ENCODE peak calls at places on chromosomes 13 and 19, in five cellular contexts. K is stomach, O is trophoblast cell, Z is transverse colon, V is neural progenitor cell. P is an unnamed sample.

GRCh38 chr19:5913739-5914357 is at the start of gene CAPS:
- DNase-seq in K (peak; percentile 91), O (no peak), Z (peak; percentile 78), V (no peak), P (no peak)

GRCh38 chr19:14370169-14370998 is 10.9 kb upstream of the ADGRE5 start:
- DNase-seq in K (no peak), O (no peak), Z (no peak), V (no peak), P (no peak)

GRCh38 chr13:36915891-36916640 is 4.0 kb downstream of the SMAD9 start:
- DNase-seq in K (no peak), O (no peak), Z (no peak), V (no peak), P (no peak)

GRCh38 chr19:8589177-8589714 is 12.0 kb upstream of the MYO1F start:
- DNase-seq in K (no peak), O (no peak), Z (no peak), V (no peak), P (no peak)

GRCh38 chr19:8355631-8356402 is 8.1 kb upstream of the ANGPTL4 start:
- DNase-seq in K (no peak), O (peak; percentile 70), Z (no peak), V (no peak), P (no peak)

GRCh38 chr13:47087841-47088240 is 191.0 kb upstream of the HTR2A start:
- DNase-seq in K (no peak), O (no peak), Z (no peak), V (no peak), P (no peak)

GRCh38 chr13:92807343-92807742 is 419.3 kb upstream of the GPC6 start:
- DNase-seq in K (no peak), O (no peak), Z (no peak), V (no peak), P (no peak)

GRCh38 chr13:47708386-47708785 is 292.7 kb downstream of the SUCLA2 start:
- DNase-seq in K (no peak), O (peak; percentile 13), Z (no peak), V (no peak), P (no peak)

GRCh38 chr19:6590458-6591319 is at the start of gene CD70:
- DNase-seq in K (no peak), O (no peak), Z (peak; percentile 29), V (peak; percentile 80), P (peak; percentile 91)

GRCh38 chr19:50759886-50760285 is 10.4 kb upstream of the GPR32 start:
- DNase-seq in K (no peak), O (peak; percentile 73), Z (no peak), V (peak; percentile 23), P (no peak)

GRCh38 chr13:33787051-33787591 is 30.8 kb upstream of the RFC3 start:
- DNase-seq in K (no peak), O (peak; percentile 48), Z (no peak), V (no peak), P (no peak)

GRCh38 chr19:51296331-51297093 is 14.9 kb upstream of the IGLON5 start:
- DNase-seq in K (no peak), O (no peak), Z (no peak), V (peak; percentile 33), P (peak; percentile 67)

GRCh38 chr19:32819415-32820400 is 49.9 kb downstream of the SLC7A9 start:
- DNase-seq in K (no peak), O (no peak), Z (no peak), V (no peak), P (no peak)

GRCh38 chr19:14031719-14032480 is at the start of gene IL27RA:
- DNase-seq in K (peak; percentile 64), O (no peak), Z (peak; percentile 75), V (peak; percentile 75), P (peak; percentile 88)

GRCh38 chr13:37149380-37149779 is 43.9 kb upstream of the CSNK1A1L start:
- DNase-seq in K (no peak), O (no peak), Z (no peak), V (no peak), P (no peak)

GRCh38 chr19:5631511-5632240 is 8.8 kb downstream of the SAFB start:
- DNase-seq in K (no peak), O (no peak), Z (no peak), V (no peak), P (no peak)

GRCh38 chr19:15782211-15782610 is 5.2 kb upstream of the OR10H5 start:
- DNase-seq in K (no peak), O (no peak), Z (no peak), V (no peak), P (no peak)

GRCh38 chr13:35979378-35979911 is 151.7 kb downstream of the DCLK1 start:
- DNase-seq in K (peak; percentile 37), O (peak; percentile 62), Z (peak; percentile 45), V (no peak), P (no peak)

GRCh38 chr19:3140667-3141038 is 4.8 kb downstream of the GNA15 start:
- DNase-seq in K (no peak), O (no peak), Z (no peak), V (no peak), P (no peak)

GRCh38 chr19:35693835-35694599 is 10.3 kb upstream of the ZBTB32 start:
- DNase-seq in K (peak; percentile 92), O (peak; percentile 91), Z (peak; percentile 92), V (peak; percentile 93), P (peak; percentile 96)

GRCh38 chr13:90430127-90430526 is 917.4 kb upstream of the MIR17HG start:
- DNase-seq in K (no peak), O (no peak), Z (no peak), V (no peak), P (no peak)

GRCh38 chr13:50724913-50725312 is 118.6 kb downstream of the DLEU7 start:
- DNase-seq in K (no peak), O (no peak), Z (no peak), V (no peak), P (no peak)

GRCh38 chr13:89474432-89474831 is 1803.3 kb downstream of the SLITRK5 start:
- DNase-seq in K (no peak), O (no peak), Z (no peak), V (no peak), P (no peak)

GRCh38 chr19:55454787-55455243 is 6.6 kb downstream of the ISOC2 start:
- DNase-seq in K (no peak), O (peak; percentile 34), Z (no peak), V (peak; percentile 71), P (peak; percentile 89)

GRCh38 chr19:34844254-34844653 is 71.2 kb upstream of the ZNF599 start:
- DNase-seq in K (peak; percentile 3), O (no peak), Z (no peak), V (no peak), P (no peak)

GRCh38 chr19:12513531-12514061 is 29.0 kb upstream of the ZNF709 start:
- DNase-seq in K (no peak), O (no peak), Z (no peak), V (no peak), P (peak; percentile 54)

GRCh38 chr13:62682788-62683187 is 1267.1 kb upstream of the PCDH20 start:
- DNase-seq in K (no peak), O (no peak), Z (no peak), V (no peak), P (no peak)

GRCh38 chr13:113366031-113366588 is 2.2 kb upstream of the GRTP1 start:
- DNase-seq in K (peak; percentile 23), O (no peak), Z (no peak), V (no peak), P (no peak)

GRCh38 chr19:43820098-43820860 is 6.8 kb upstream of the ZNF283 start:
- DNase-seq in K (no peak), O (peak; percentile 12), Z (no peak), V (no peak), P (peak; percentile 58)
- H3K4me3 ChIP-seq in K (peak overlapping the region; percentile 40), O (no peak overlapping the region), Z (peak overlapping the region; percentile 22), V (no peak overlapping the region), P (peak overlapping the region; percentile 45)

GRCh38 chr19:11019824-11020223 is 59.0 kb downstream of the SMARCA4 start:
- DNase-seq in K (no peak), O (peak; percentile 76), Z (no peak), V (no peak), P (no peak)

GRCh38 chr19:11019262-11019661 is 58.4 kb downstream of the SMARCA4 start:
- DNase-seq in K (no peak), O (no peak), Z (no peak), V (no peak), P (no peak)

GRCh38 chr19:11020982-11021759 is 60.3 kb downstream of the SMARCA4 start:
- DNase-seq in K (no peak), O (peak; percentile 96), Z (no peak), V (no peak), P (no peak)

GRCh38 chr19:11021760-11022144 is 60.9 kb downstream of the SMARCA4 start:
- DNase-seq in K (no peak), O (no peak), Z (no peak), V (no peak), P (no peak)

DNA sequence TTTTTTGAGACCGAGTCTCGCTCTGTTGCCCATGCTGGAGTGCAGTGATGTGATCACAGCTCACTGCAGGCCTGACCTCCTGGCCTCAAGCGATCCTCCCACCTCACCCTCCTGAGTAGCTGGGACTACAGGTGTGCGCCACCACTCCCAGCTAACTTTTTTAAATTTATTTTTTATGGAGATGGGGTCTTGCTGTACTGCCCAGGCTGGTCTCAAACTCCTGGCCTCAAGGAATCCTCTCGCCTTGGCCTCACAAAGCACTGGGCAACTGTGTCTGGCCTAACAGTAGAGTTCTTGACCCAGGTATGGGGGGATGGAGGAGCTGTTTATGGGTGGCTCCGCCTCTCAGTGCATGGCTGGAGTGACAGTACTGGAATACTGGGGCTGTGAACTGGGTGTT is 59.6 kb downstream of the SMARCA4 start:
- DNase-seq in K (no peak), O (no peak), Z (no peak), V (no peak), P (no peak)
- H3K36me3 ChIP-seq in K (peaks cover 100% of the 10 kb centered on the region), O (peaks cover 85% of the 10 kb centered on the region), Z (peaks cover 64% of the 10 kb centered on the region), V (no peaks in the 10 kb centered on the region), P (peaks cover 90% of the 10 kb centered on the region)

GRCh38 chr19:48926909-48927308 is 6.6 kb upstream of the DHDH start:
- DNase-seq in K (peak; percentile 64), O (no peak), Z (peak; percentile 23), V (no peak), P (no peak)

GRCh38 chr19:48928164-48929005 is 5.1 kb upstream of the DHDH start:
- DNase-seq in K (peak; percentile 82), O (no peak), Z (no peak), V (no peak), P (no peak)

GRCh38 chr19:48922548-48923490 is 10.7 kb upstream of the DHDH start:
- DNase-seq in K (no peak), O (no peak), Z (no peak), V (no peak), P (no peak)

GRCh38 chr19:48921721-48922500 is 11.6 kb upstream of the DHDH start:
- DNase-seq in K (no peak), O (no peak), Z (no peak), V (no peak), P (no peak)

GRCh38 chr19:48925240-48925843 is 8.2 kb upstream of the DHDH start:
- DNase-seq in K (no peak), O (no peak), Z (no peak), V (no peak), P (no peak)
- H3K27ac ChIP-seq in K (peak overlapping the region; percentile 69), O (no peak overlapping the region), Z (no peak overlapping the region), V (no peak overlapping the region), P (no peak overlapping the region)

DNA sequence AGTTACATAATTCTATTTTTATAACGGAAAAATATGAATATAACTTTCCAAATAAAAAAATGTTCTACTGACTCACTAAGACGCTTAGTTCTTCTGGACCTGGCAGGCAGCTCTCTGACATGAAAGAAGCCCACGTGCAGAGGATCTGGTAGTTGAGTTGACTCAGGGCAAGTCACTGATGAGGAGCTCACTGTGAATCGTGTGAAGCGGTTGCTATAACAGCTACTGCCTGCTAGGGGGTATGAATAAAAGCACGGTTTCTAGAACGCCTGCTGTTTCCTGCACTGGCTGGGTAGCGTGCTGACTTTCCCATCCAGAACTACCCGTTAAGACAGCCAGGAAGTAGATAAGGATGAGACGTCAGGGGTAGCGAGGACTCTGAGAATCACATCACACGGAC is 54.7 kb upstream of the WASF3 start:
- DNase-seq in K (no peak), O (no peak), Z (no peak), V (peak; percentile 40), P (peak; percentile 65)
- H3K4me3 ChIP-seq in K (no peak overlapping the region), O (no peak overlapping the region), Z (no peak overlapping the region), V (no peak overlapping the region), P (no peak overlapping the region)

P was measured in endodermal cell.